ENCODE peak calls at places on chromosomes 5 and 9, in seven cellular contexts. T, A, H, Y, L, U and P are unnamed samples.

GRCh38 chr9:95077053-95077765 is 240.3 kb downstream of the FANCC start:
- DNase-seq in T (no peak), A (no peak), H (no peak), Y (peak; percentile 18), L (peak; percentile 52), U (no peak), P (no peak)

GRCh38 chr5:74167206-74167929 is 473.2 kb downstream of the ENC1 start:
- DNase-seq in T (no peak), A (peak; percentile 6), H (peak; percentile 92), Y (no peak), L (no peak), U (no peak), P (no peak)

GRCh38 chr5:42854795-42855194 is 43.1 kb upstream of the SELENOP start:
- DNase-seq in T (no peak), A (no peak), H (no peak), Y (no peak), L (no peak), U (no peak), P (no peak)

GRCh38 chr9:8723195-8723594 is 923.6 kb upstream of the DMAC1 start:
- DNase-seq in T (no peak), A (no peak), H (no peak), Y (no peak), L (no peak), U (no peak), P (no peak)

GRCh38 chr5:121949885-121950284 is 11.9 kb upstream of the SRFBP1 start:
- DNase-seq in T (peak; percentile 13), A (peak; percentile 37), H (peak; percentile 60), Y (peak; percentile 21), L (no peak), U (no peak), P (no peak)

GRCh38 chr9:133460405-133461175 is 812 bp downstream of the CACFD1 start:
- DNase-seq in T (peak; percentile 80), A (peak; percentile 77), H (no peak), Y (peak; percentile 72), L (peak; percentile 55), U (no peak), P (no peak)

GRCh38 chr9:11192993-11193392 is 580.2 kb upstream of the PTPRD start:
- DNase-seq in T (no peak), A (no peak), H (no peak), Y (no peak), L (no peak), U (no peak), P (no peak)

GRCh38 chr5:20575515-20575914 is 587.5 kb upstream of the CDH18 start:
- DNase-seq in T (no peak), A (no peak), H (no peak), Y (no peak), L (no peak), U (no peak), P (no peak)

GRCh38 chr5:16271851-16272250 is 92.3 kb upstream of the MARCHF11 start:
- DNase-seq in T (no peak), A (no peak), H (no peak), Y (no peak), L (no peak), U (no peak), P (no peak)

GRCh38 chr5:55159763-55160492 is at the start of gene GPX8:
- DNase-seq in T (peak; percentile 34), A (peak; percentile 76), H (peak; percentile 92), Y (no peak), L (no peak), U (peak; percentile 45), P (no peak)
- TF ChIP-seq POLR2A in T (no peak), A (peak; percentile 27), H (peak; percentile 77), Y (no peak), L (no peak), U (no peak), P (no peak)

DNA sequence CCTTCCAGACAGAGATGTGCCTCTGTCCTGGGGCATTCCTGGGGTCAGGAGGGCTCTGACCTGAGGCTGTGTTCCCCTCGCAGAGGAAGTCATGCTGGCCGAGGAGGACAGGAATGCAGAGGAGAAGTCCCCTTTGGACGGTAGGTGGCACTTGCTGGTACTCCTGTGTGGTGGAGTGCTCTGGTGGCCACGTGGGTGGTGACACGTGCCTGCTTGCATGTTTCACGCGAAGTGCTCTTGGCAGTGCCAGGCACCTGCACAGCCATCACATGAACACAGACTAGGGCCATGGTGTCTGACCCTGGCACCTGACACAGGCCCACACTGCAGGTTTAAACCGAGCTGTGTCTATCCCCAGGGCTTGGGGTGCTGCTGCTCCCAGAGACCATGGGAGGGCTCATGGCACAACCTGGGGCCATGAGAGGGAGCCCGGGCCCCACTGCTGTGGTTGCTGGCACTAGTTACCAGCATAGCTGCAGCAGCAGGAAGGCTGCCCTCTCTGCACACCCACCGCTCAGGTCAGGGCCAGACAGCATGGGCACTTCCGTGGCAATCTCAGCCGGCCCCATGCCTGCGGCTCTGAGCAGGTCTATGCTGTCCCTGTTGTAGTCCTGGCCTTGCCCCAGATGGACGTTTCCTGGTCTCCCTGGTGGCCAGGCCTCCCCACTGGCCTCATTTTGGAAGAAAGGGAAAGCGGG is 79.3 kb downstream of the CACNA1B start:
- DNase-seq in T (no peak), A (no peak), H (no peak), Y (no peak), L (no peak), U (no peak), P (no peak)
- H3K9me3 ChIP-seq in T (no peaks in the 10 kb centered on the region), A (no peaks in the 10 kb centered on the region), H (peaks cover 53% of the 10 kb centered on the region), Y (no peaks in the 10 kb centered on the region), L (no peaks in the 10 kb centered on the region), U (no peaks in the 10 kb centered on the region), P (no peaks in the 10 kb centered on the region)

DNA sequence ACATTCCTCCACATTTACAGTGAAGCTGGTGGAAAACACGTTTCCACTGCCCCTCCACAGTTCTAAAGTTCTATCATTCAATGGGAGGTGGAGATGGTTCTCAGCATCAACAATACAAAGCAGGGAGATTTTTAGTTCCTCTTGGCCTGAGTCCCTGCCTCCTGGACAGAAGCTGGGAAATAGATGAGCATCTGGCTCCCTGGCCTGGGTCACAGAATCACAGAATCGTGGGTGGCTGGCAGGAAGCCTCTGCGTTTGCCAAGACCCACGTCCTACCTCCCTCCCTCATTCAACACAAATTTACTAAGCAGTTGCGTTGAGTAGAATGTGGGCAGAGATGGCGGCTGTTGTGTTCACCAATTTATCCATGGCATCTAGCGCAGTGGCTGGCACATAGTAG is 5.2 kb upstream of the PPARGC1B start:
- DNase-seq in T (no peak), A (no peak), H (no peak), Y (no peak), L (no peak), U (no peak), P (no peak)
- TF ChIP-seq POLR2A in T (no peak), A (no peak), H (no peak), Y (no peak), L (no peak), U (no peak), P (no peak)

DNA sequence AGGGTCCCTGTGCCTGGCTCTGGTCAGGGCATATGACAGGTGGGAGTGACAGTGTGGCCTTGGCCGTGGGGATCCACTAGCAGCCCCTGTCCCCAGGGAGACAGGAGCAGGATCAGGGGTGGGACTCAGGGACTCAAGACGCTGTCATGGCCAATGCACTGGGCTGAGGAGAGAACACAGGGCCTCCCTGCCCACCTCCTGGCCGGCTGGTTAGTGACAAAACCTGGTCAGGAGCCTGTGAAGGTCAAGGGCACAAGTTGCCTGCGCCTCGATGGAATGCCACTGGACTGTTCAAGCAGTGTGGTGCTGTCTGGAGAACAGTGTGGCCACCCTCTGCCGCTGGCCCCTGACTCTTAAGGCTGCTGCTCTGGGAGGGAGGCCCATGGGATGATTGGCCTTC is 86.8 kb downstream of the OLFM1 start:
- DNase-seq in T (no peak), A (no peak), H (no peak), Y (no peak), L (no peak), U (no peak), P (no peak)
- H3K9me3 ChIP-seq in T (no peaks in the 10 kb centered on the region), A (no peaks in the 10 kb centered on the region), H (peaks cover 50% of the 10 kb centered on the region), Y (no peaks in the 10 kb centered on the region), L (no peaks in the 10 kb centered on the region), U (no peaks in the 10 kb centered on the region), P (no peaks in the 10 kb centered on the region)

DNA sequence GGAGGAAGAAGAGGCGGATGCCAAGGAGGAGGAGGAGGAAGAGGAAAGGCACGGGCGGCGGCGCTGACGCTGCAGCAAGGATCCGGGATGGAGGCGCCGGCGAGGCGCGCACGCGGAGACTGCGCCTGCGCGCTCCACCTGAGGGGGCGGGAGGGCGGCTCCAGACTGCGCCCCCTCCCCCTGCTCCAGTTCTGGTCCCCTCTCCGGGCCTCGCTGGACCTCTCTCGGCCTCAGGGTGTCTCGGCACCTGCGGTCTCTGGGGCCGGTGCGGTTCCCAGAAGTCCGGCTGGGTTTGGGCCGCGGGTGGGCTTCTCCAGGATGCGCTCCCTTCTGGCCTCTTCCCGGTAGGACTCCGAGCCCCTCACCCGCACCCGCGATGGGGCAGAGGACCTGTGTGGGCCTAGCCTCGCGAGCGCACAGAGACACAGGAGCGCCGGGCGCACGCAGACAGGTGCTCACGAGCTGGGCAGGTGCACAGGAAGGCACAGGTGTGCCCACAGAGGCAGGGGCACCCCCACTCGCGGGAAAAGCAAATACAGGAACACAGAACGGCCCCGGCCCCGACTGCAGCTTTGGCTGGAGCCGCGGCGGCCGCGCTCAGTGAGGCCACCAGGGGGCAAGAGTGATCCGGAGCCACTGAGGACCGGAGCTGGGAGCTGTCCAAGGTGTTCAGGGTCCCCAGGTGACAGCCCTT is at the start of gene NPDC1:
- DNase-seq in T (peak; percentile 77), A (peak; percentile 94), H (peak; percentile 61), Y (peak; percentile 76), L (no peak), U (no peak), P (peak; percentile 87)
- TF ChIP-seq POLR2A in T (no peak), A (peak; percentile 60), H (no peak), Y (no peak), L (no peak), U (no peak), P (no peak)

GRCh38 chr5:180274695-180275094 is 17.2 kb downstream of the MAPK9 start:
- DNase-seq in T (no peak), A (no peak), H (no peak), Y (no peak), L (no peak), U (no peak), P (no peak)
- H3K9me3 ChIP-seq in T (no peaks in the 10 kb centered on the region), A (peaks cover 90% of the 10 kb centered on the region), H (peaks cover 25% of the 10 kb centered on the region), Y (peaks cover 11% of the 10 kb centered on the region), L (no peaks in the 10 kb centered on the region), U (no peaks in the 10 kb centered on the region), P (no peaks in the 10 kb centered on the region)

DNA sequence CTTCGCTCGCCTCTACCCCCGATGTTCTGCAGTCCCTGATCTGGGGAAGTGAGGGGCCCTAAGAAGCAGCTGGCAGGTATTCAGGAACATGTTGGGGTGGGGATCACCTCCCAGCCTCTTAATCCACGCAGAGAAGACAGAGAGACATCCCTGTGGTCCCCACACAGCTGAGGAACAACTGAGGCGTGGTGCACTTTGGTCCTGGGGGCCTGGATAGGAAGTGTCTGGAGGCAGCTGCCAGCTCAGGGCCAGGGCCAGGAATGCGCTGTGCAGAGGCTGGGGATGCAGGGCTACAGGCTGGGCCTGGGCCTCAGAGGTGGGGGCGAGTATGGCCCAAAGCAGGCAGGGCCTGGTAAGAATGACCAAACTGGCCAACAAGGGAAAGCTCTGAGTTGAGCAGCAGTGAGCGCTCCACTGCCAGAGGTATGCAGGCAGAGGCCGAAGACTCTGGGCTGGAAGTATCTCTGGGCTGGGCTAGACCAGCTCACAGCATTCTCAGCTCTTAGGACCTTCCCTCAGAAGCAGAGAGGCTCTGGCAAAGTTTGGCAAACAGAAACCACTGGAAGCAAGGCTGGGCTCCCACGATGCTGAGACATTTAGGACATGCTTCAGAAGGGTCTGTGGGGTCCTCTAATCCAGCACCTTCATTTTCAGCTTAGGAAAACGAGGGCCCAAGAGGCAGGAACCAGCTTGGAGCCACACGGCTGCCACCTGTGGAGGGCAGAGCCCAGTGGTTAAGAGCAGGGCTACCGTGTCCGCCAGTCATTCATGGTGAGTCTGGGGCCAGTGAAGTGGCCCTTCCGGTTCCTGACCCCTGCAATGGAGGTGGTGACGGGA is 174.4 kb downstream of the GAPVD1 start:
- DNase-seq in T (no peak), A (no peak), H (no peak), Y (peak; percentile 15), L (no peak), U (no peak), P (peak; percentile 15)
- TF ChIP-seq POLR2A in T (no peak), A (no peak), H (no peak), Y (no peak), L (no peak), U (no peak), P (no peak)

GRCh38 chr5:141356133-141356532 is 1.3 kb downstream of the PCDHGA4 start:
- DNase-seq in T (no peak), A (no peak), H (no peak), Y (no peak), L (no peak), U (no peak), P (no peak)
- H3K9me3 ChIP-seq in T (peaks cover 7% of the 10 kb centered on the region), A (peaks cover 58% of the 10 kb centered on the region), H (peaks cover 60% of the 10 kb centered on the region), Y (peaks cover 33% of the 10 kb centered on the region), L (peaks cover 3% of the 10 kb centered on the region), U (peaks cover 10% of the 10 kb centered on the region), P (no peaks in the 10 kb centered on the region)